ENCODE peak calls at places on chromosomes 12 and 14, in ten cellular contexts. U, V, R, H, F, G, T, E, C and D are unnamed samples.

GRCh38 chr12:24562761-24563392 is 386.0 kb downstream of the BCAT1 start:
- DNase-seq in R (peak), F (peak), U (peak), E (no peak), C (no peak), T (no peak), V (peak), G (no peak), H (peak), D (peak)

GRCh38 chr12:34296143-34297041 is 274.1 kb downstream of the ALG10 start:
- DNase-seq in H (peak), R (peak), G (no peak), V (no peak), T (no peak), F (no peak), U (no peak), E (no peak), C (no peak), D (peak)

GRCh38 chr12:130424858-130425697 is 87.4 kb downstream of the PIWIL1 start:
- DNase-seq in H (no peak), U (no peak), R (no peak), F (no peak), G (no peak), T (no peak), E (no peak), V (no peak), C (no peak), D (no peak)

GRCh38 chr12:96403870-96404269 is 3.6 kb upstream of the CDK17 start:
- DNase-seq in V (no peak), R (no peak), C (no peak), E (no peak), U (no peak), H (no peak), T (no peak), G (no peak), F (no peak), D (no peak)

GRCh38 chr12:100138048-100138907 is 4.4 kb downstream of the BLTP3B start:
- DNase-seq in E (peak), V (no peak), F (peak), T (no peak), R (no peak), U (peak), G (no peak), C (peak), H (no peak), D (no peak)

GRCh38 chr12:65728348-65728912 is 95.9 kb upstream of the HMGA2 start:
- DNase-seq in E (no peak), U (peak), V (no peak), H (no peak), R (no peak), T (no peak), F (no peak), C (no peak), G (no peak), D (no peak)

GRCh38 chr12:128820253-128820652 is 3.5 kb downstream of the SLC15A4 start:
- DNase-seq in R (no peak), G (no peak), E (no peak), C (no peak), H (no peak), U (no peak), V (no peak), T (no peak), F (no peak), D (no peak)

GRCh38 chr12:51441583-51441982 is 17.0 kb downstream of the SLC4A8 start:
- DNase-seq in F (peak), V (no peak), E (no peak), T (no peak), C (no peak), U (no peak), R (no peak), H (no peak), G (no peak), D (no peak)

GRCh38 chr14:56809262-56810215 is 740 bp downstream of the OTX2 start:
- DNase-seq in E (no peak), F (no peak), G (no peak), R (no peak), C (no peak), V (no peak), H (no peak), T (no peak), U (no peak), D (no peak)

GRCh38 chr14:94172545-94172944 is 1.6 kb upstream of the PPP4R4 start:
- DNase-seq in R (no peak), F (no peak), V (no peak), G (no peak), T (no peak), U (no peak), H (no peak), C (no peak), E (no peak), D (no peak)

GRCh38 chr14:100408350-100409015 is 85.3 kb downstream of the SLC25A47 start:
- DNase-seq in R (no peak), T (no peak), U (peak), E (peak), F (peak), C (no peak), G (peak), H (no peak), V (no peak), D (no peak)